ENCODE peak calls at places on chromosome 20, in eight cellular contexts. W, P, Q, M, H, Z, N and K are unnamed samples. For H3K9me3, the result is how much of the 10 kb centered on the place peaks cover.

GRCh38 chr20:34979366-34980153 is 23.9 kb downstream of the MYH7B start:
- DNase-seq in W (peak), P (no peak), Q (peak), M (no peak), H (no peak), Z (no peak), N (no peak), K (no peak)

GRCh38 chr20:19976595-19977372 is 40.4 kb upstream of the NAA20 start:
- DNase-seq in W (no peak), P (no peak), Q (peak), M (peak), H (peak), Z (peak), N (peak), K (peak)

GRCh38 chr20:21102252-21102609 is 3.9 kb downstream of the LINC00237 start:
- DNase-seq in W (no peak), P (no peak), Q (peak), M (no peak), H (no peak), Z (no peak), N (no peak), K (no peak)

GRCh38 chr20:1345030-1345755 is 16.3 kb upstream of the SDCBP2 start:
- DNase-seq in W (no peak), P (no peak), Q (no peak), M (peak), H (no peak), Z (no peak), N (no peak), K (no peak)

GRCh38 chr20:44993343-44993742 is 27.0 kb downstream of the STK4 start:
- DNase-seq in W (no peak), P (no peak), Q (no peak), M (peak), H (no peak), Z (no peak), N (peak), K (no peak)

GRCh38 chr20:57897891-57898290 is 188.1 kb upstream of the PMEPA1 start:
- DNase-seq in W (no peak), P (no peak), Q (no peak), M (no peak), H (no peak), Z (no peak), N (no peak), K (no peak)

GRCh38 chr20:25018841-25019240 is 26.3 kb upstream of the APMAP start:
- DNase-seq in W (no peak), P (no peak), Q (no peak), M (no peak), H (no peak), Z (no peak), N (no peak), K (no peak)

GRCh38 chr20:10771435-10772140 is 97.8 kb upstream of the JAG1 start:
- DNase-seq in W (no peak), P (no peak), Q (no peak), M (no peak), H (no peak), Z (no peak), N (no peak), K (no peak)

GRCh38 chr20:53176133-53176532 is 204.0 kb downstream of the TSHZ2 start:
- DNase-seq in W (no peak), P (no peak), Q (no peak), M (no peak), H (no peak), Z (no peak), N (no peak), K (no peak)

GRCh38 chr20:19817017-19817416 is 59.0 kb downstream of the RIN2 start:
- DNase-seq in W (no peak), P (peak), Q (no peak), M (peak), H (no peak), Z (no peak), N (peak), K (peak)

GRCh38 chr20:24656391-24656790 is 187.0 kb downstream of the SYNDIG1 start:
- DNase-seq in W (no peak), P (no peak), Q (no peak), M (no peak), H (no peak), Z (no peak), N (no peak), K (no peak)

GRCh38 chr20:39145921-39146320 is 183.8 kb downstream of the DHX35 start:
- DNase-seq in W (no peak), P (no peak), Q (no peak), M (no peak), H (no peak), Z (no peak), N (no peak), K (no peak)

GRCh38 chr20:33554914-33555420 is 65.1 kb downstream of the CBFA2T2 start:
- DNase-seq in W (no peak), P (peak), Q (peak), M (peak), H (peak), Z (peak), N (peak), K (peak)

GRCh38 chr20:60249436-60249835 is 291.2 kb downstream of the CDH26 start:
- DNase-seq in W (no peak), P (peak), Q (no peak), M (peak), H (peak), Z (no peak), N (peak), K (peak)

GRCh38 chr20:41499961-41500725 is 118.0 kb downstream of the CHD6 start:
- DNase-seq in W (no peak), P (no peak), Q (no peak), M (peak), H (no peak), Z (no peak), N (no peak), K (no peak)

GRCh38 chr20:31972481-31973386 is 4.8 kb downstream of the XKR7 start:
- DNase-seq in W (no peak), P (no peak), Q (no peak), M (peak), H (no peak), Z (no peak), N (no peak), K (no peak)

GRCh38 chr20:13105864-13106457 is 97.2 kb downstream of the SPTLC3 start:
- DNase-seq in W (no peak), P (no peak), Q (peak), M (peak), H (peak), Z (peak), N (peak), K (no peak)

GRCh38 chr20:58328836-58329235 is 19.3 kb downstream of the RAB22A start:
- DNase-seq in W (no peak), P (no peak), Q (no peak), M (no peak), H (no peak), Z (no peak), N (peak), K (no peak)

GRCh38 chr20:2752631-2753455 is 47.6 kb downstream of the CPXM1 start:
- DNase-seq in W (peak), P (no peak), Q (no peak), M (peak), H (peak), Z (peak), N (peak), K (peak)

GRCh38 chr20:35271904-35272303 is 6.0 kb downstream of the MMP24OS start:
- DNase-seq in W (no peak), P (no peak), Q (no peak), M (peak), H (no peak), Z (no peak), N (no peak), K (no peak)

GRCh38 chr20:36097331-36097730 is 57.2 kb upstream of the EPB41L1 start:
- DNase-seq in W (peak), P (no peak), Q (peak), M (peak), H (no peak), Z (no peak), N (no peak), K (peak)

GRCh38 chr20:63294536-63294900 is 1.5 kb downstream of the COL20A1 start:
- DNase-seq in W (no peak), P (no peak), Q (no peak), M (no peak), H (no peak), Z (no peak), N (no peak), K (no peak)

GRCh38 chr20:63292292-63292701 is 689 bp upstream of the COL20A1 start:
- DNase-seq in W (no peak), P (no peak), Q (peak), M (no peak), H (no peak), Z (no peak), N (no peak), K (no peak)

GRCh38 chr20:63293866-63294535 is 1.0 kb downstream of the COL20A1 start:
- DNase-seq in W (no peak), P (no peak), Q (no peak), M (no peak), H (no peak), Z (no peak), N (no peak), K (no peak)

GRCh38 chr20:63292904-63293303 is at the start of gene COL20A1:
- DNase-seq in W (no peak), P (no peak), Q (no peak), M (no peak), H (no peak), Z (no peak), N (no peak), K (no peak)

DNA sequence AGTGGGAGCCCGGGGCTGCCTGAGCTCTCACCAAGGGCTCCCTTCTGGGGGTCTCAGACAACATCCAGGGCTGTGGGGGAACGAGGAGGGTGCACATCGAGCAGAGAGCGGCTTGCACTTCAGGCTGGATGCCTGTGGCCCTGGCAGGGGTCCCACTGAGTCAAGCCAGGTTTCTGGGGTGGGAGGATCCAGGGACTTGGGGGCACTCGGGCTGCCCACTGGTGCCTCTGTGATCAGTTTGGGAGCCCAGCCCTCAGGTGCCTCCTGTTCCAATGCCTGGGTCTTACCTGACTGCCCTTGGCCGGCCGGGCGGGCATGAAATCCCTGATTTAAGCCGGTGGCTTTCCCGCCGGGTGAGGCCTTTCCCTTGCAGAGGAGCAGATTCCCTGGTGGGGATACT is 470 bp downstream of the COL20A1 start:
- DNase-seq in W (no peak), P (no peak), Q (no peak), M (no peak), H (no peak), Z (no peak), N (no peak), K (no peak)
- H3K4me3 ChIP-seq in W (no peak), P (no peak), Q (no peak), M (no peak), H (no peak), Z (no peak), N (no peak), K (no peak)

GRCh38 chr20:63962426-63963347 is 6.5 kb upstream of the UCKL1 start:
- DNase-seq in W (no peak), P (no peak), Q (no peak), M (no peak), H (no peak), Z (no peak), N (no peak), K (no peak)
- H3K9me3 ChIP-seq in W (under half), P (under half), Q (under half), M (under half), H (under half), Z (under half), N (under half), K (under half)

GRCh38 chr20:37527638-37528441 is at the start of gene BLCAP:
- DNase-seq in W (peak), P (peak), Q (peak), M (peak), H (peak), Z (peak), N (peak), K (peak)
- H3K4me3 ChIP-seq in W (peak), P (peak), Q (peak), M (peak), H (peak), Z (peak), N (peak), K (peak)

DNA sequence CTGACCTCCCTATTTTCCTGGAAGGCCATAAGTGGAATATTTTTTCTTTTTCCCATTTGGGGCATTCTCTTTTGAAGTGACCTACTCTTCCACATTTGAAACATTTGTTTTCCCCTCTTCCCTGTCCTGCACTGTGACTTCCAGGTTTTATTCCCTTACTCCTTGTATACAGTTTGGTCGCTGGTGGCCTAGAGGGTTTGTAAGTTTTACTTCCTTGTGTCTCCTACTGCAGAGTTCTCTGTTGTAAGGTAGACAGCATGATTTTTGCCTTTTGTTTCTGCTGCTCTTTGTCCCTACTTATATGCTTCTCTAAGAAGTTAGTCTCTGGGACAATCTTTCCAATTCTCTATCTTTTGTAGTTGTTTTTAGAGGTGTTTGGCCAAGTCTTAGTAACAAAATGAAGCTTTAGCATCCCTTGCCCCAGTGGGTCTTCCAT is 7.4 kb upstream of the ZNFX1 start:
- DNase-seq in W (no peak), P (no peak), Q (no peak), M (no peak), H (no peak), Z (no peak), N (no peak), K (no peak)
- H3K9me3 ChIP-seq in W (under half), P (under half), Q (under half), M (under half), H (under half), Z (under half), N (under half), K (under half)